ENCODE peak calls at places on chromosomes 7 and 10, in four cellular contexts. One of them, this sample, is unnamed.

GRCh38 chr7:6654113-6654841 is 17.2 kb downstream of the ZNF316 start:
- DNase-seq in heart right ventricle: no peak
- DNase-seq in fibroblast of lung: no peak
- DNase-seq in hepatocyte: no peak
- DNase-seq in this sample: no peak

GRCh38 chr10:112844681-112845080 is 105.4 kb upstream of the TCF7L2 start:
- DNase-seq in heart right ventricle: no peak
- DNase-seq in fibroblast of lung: no peak
- DNase-seq in hepatocyte: no peak
- DNase-seq in this sample: no peak

GRCh38 chr10:127872871-127873600 is 19.7 kb downstream of the CLRN3 start:
- DNase-seq in heart right ventricle: no peak
- DNase-seq in fibroblast of lung: no peak
- DNase-seq in hepatocyte: peak
- DNase-seq in this sample: no peak

GRCh38 chr7:125563557-125563956 is 633.9 kb upstream of the POT1 start:
- DNase-seq in heart right ventricle: no peak
- DNase-seq in fibroblast of lung: no peak
- DNase-seq in hepatocyte: no peak
- DNase-seq in this sample: no peak

GRCh38 chr10:132336064-132336746 is 4.2 kb downstream of the LRRC27 start:
- DNase-seq in heart right ventricle: no peak
- DNase-seq in fibroblast of lung: no peak
- DNase-seq in hepatocyte: no peak
- DNase-seq in this sample: no peak

GRCh38 chr10:48478980-48479811 is 125.7 kb downstream of the ARHGAP22 start:
- DNase-seq in heart right ventricle: no peak
- DNase-seq in fibroblast of lung: no peak
- DNase-seq in hepatocyte: no peak
- DNase-seq in this sample: no peak

GRCh38 chr10:46079831-46080585 is 33.9 kb upstream of the MSMB start:
- DNase-seq in heart right ventricle: no peak
- DNase-seq in fibroblast of lung: no peak
- DNase-seq in hepatocyte: no peak
- DNase-seq in this sample: no peak

GRCh38 chr10:124657806-124658205 is 86.4 kb downstream of the FAM53B start:
- DNase-seq in heart right ventricle: no peak
- DNase-seq in fibroblast of lung: peak
- DNase-seq in hepatocyte: no peak
- DNase-seq in this sample: no peak

GRCh38 chr7:137074386-137075030 is 206.1 kb downstream of the CHRM2 start:
- DNase-seq in heart right ventricle: no peak
- DNase-seq in fibroblast of lung: peak
- DNase-seq in hepatocyte: no peak
- DNase-seq in this sample: peak

GRCh38 chr10:29703276-29703675 is 68.5 kb upstream of the SVIL start:
- DNase-seq in heart right ventricle: no peak
- DNase-seq in fibroblast of lung: peak
- DNase-seq in hepatocyte: peak
- DNase-seq in this sample: no peak

GRCh38 chr10:70518695-70519094 is 40.1 kb downstream of the PALD1 start:
- DNase-seq in heart right ventricle: no peak
- DNase-seq in fibroblast of lung: peak
- DNase-seq in hepatocyte: no peak
- DNase-seq in this sample: no peak

GRCh38 chr7:107251963-107252362 is 83.2 kb downstream of the HBP1 start:
- DNase-seq in heart right ventricle: no peak
- DNase-seq in fibroblast of lung: no peak
- DNase-seq in hepatocyte: no peak
- DNase-seq in this sample: no peak

GRCh38 chr7:46139079-46139478 is 218.0 kb upstream of the IGFBP3 start:
- DNase-seq in heart right ventricle: no peak
- DNase-seq in fibroblast of lung: peak
- DNase-seq in hepatocyte: peak
- DNase-seq in this sample: peak

GRCh38 chr7:31500656-31501055 is 13.2 kb upstream of the ITPRID1 start:
- DNase-seq in heart right ventricle: no peak
- DNase-seq in fibroblast of lung: no peak
- DNase-seq in hepatocyte: no peak
- DNase-seq in this sample: no peak

GRCh38 chr7:50721160-50721559 is 61.5 kb downstream of the GRB10 start:
- DNase-seq in heart right ventricle: no peak
- DNase-seq in fibroblast of lung: peak
- DNase-seq in hepatocyte: no peak
- DNase-seq in this sample: no peak

GRCh38 chr7:129797224-129797789 is 155.5 kb downstream of the UBE2H start:
- DNase-seq in heart right ventricle: no peak
- DNase-seq in fibroblast of lung: no peak
- DNase-seq in hepatocyte: no peak
- DNase-seq in this sample: no peak

GRCh38 chr10:48456808-48457761 is 147.8 kb downstream of the ARHGAP22 start:
- DNase-seq in heart right ventricle: no peak
- DNase-seq in fibroblast of lung: no peak
- DNase-seq in hepatocyte: no peak
- DNase-seq in this sample: no peak

GRCh38 chr10:87740232-87740631 is 77.8 kb downstream of the ATAD1 start:
- DNase-seq in heart right ventricle: no peak
- DNase-seq in fibroblast of lung: peak
- DNase-seq in hepatocyte: no peak
- DNase-seq in this sample: no peak

GRCh38 chr7:41699532-41699931 is 3.4 kb downstream of the INHBA start:
- DNase-seq in heart right ventricle: no peak
- DNase-seq in fibroblast of lung: peak
- DNase-seq in hepatocyte: no peak
- DNase-seq in this sample: no peak

GRCh38 chr7:69208848-69209247 is 389.4 kb upstream of the AUTS2 start:
- DNase-seq in heart right ventricle: no peak
- DNase-seq in fibroblast of lung: no peak
- DNase-seq in hepatocyte: no peak
- DNase-seq in this sample: no peak

GRCh38 chr7:52163311-52163710 is 846.7 kb upstream of the COBL start:
- DNase-seq in heart right ventricle: no peak
- DNase-seq in fibroblast of lung: no peak
- DNase-seq in hepatocyte: no peak
- DNase-seq in this sample: no peak

DNA sequence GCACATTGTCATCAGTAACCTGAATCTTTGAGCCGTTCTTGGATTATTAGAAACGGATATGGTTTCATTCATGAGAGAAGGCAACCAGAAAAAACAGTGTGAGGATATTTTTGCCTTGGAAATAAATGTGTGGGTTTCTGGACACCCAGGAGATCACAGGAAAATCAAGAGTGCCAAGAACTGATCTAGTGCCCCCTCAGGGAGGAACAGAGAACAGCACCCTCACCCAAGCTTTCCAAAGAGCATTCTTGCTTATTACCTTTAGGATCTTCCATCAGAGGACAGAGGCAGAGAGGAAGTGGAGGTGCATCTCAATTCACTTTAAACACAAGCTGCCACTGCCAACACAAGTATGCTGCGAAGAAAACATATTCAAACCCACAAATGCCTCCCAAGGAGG is 851.5 kb upstream of the COBL start:
- DNase-seq in heart right ventricle: no peak
- DNase-seq in fibroblast of lung: no peak
- DNase-seq in hepatocyte: peak
- DNase-seq in this sample: no peak
- TF ChIP-seq CTCF in heart right ventricle: no peak
- TF ChIP-seq CTCF in fibroblast of lung: no peak
- TF ChIP-seq CTCF in hepatocyte: peak
- TF ChIP-seq CTCF in this sample: no peak

GRCh38 chr10:51204691-51205090 is 130.4 kb downstream of the PRKG1 start:
- DNase-seq in heart right ventricle: no peak
- DNase-seq in fibroblast of lung: no peak
- DNase-seq in hepatocyte: no peak
- DNase-seq in this sample: no peak

GRCh38 chr10:51201947-51202346 is 127.7 kb downstream of the PRKG1 start:
- DNase-seq in heart right ventricle: no peak
- DNase-seq in fibroblast of lung: no peak
- DNase-seq in hepatocyte: no peak
- DNase-seq in this sample: no peak

GRCh38 chr10:51204076-51204475 is 129.8 kb downstream of the PRKG1 start:
- DNase-seq in heart right ventricle: no peak
- DNase-seq in fibroblast of lung: no peak
- DNase-seq in hepatocyte: no peak
- DNase-seq in this sample: no peak

GRCh38 chr10:51206471-51206870 is 132.2 kb downstream of the PRKG1 start:
- DNase-seq in heart right ventricle: no peak
- DNase-seq in fibroblast of lung: no peak
- DNase-seq in hepatocyte: no peak
- DNase-seq in this sample: no peak

DNA sequence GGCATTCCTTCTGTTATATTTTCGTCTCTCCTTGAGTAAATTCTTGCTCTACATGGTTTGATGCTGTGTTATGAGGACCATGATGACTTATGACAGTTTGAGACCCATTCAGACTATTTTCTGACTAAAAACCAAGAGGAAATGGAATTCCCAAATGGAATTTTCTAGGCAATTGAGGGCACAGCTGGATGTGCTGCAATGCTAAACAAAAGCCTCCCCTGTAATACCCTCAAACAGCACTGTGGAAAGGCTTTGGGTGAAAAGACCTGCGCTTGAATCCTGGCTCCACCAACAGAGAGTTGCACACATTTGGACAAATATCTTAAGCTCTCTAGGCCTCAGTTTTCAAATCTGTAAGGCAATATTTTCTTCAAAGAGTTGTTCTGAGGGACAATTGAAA is 129.1 kb downstream of the PRKG1 start:
- DNase-seq in heart right ventricle: no peak
- DNase-seq in fibroblast of lung: no peak
- DNase-seq in hepatocyte: no peak
- DNase-seq in this sample: no peak
- H3K27ac ChIP-seq in heart right ventricle: no peak
- H3K27ac ChIP-seq in fibroblast of lung: no peak
- H3K27ac ChIP-seq in hepatocyte: no peak
- H3K27ac ChIP-seq in this sample: no peak

GRCh38 chr10:86210416-86210815 is 156.2 kb downstream of the GRID1 start:
- DNase-seq in heart right ventricle: no peak
- DNase-seq in fibroblast of lung: no peak
- DNase-seq in hepatocyte: no peak
- DNase-seq in this sample: no peak

GRCh38 chr10:86213148-86213547 is 153.4 kb downstream of the GRID1 start:
- DNase-seq in heart right ventricle: no peak
- DNase-seq in fibroblast of lung: peak
- DNase-seq in hepatocyte: no peak
- DNase-seq in this sample: no peak

GRCh38 chr10:86212391-86212700 is 154.2 kb downstream of the GRID1 start:
- DNase-seq in heart right ventricle: no peak
- DNase-seq in fibroblast of lung: no peak
- DNase-seq in hepatocyte: no peak
- DNase-seq in this sample: no peak

GRCh38 chr10:86209726-86210125 is 156.9 kb downstream of the GRID1 start:
- DNase-seq in heart right ventricle: no peak
- DNase-seq in fibroblast of lung: no peak
- DNase-seq in hepatocyte: no peak
- DNase-seq in this sample: no peak

GRCh38 chr10:86211691-86212390 is 154.8 kb downstream of the GRID1 start:
- DNase-seq in heart right ventricle: no peak
- DNase-seq in fibroblast of lung: no peak
- DNase-seq in hepatocyte: no peak
- DNase-seq in this sample: no peak
- TF ChIP-seq CTCF in heart right ventricle: no peak
- TF ChIP-seq CTCF in fibroblast of lung: no peak
- TF ChIP-seq CTCF in hepatocyte: no peak
- TF ChIP-seq CTCF in this sample: no peak

DNA sequence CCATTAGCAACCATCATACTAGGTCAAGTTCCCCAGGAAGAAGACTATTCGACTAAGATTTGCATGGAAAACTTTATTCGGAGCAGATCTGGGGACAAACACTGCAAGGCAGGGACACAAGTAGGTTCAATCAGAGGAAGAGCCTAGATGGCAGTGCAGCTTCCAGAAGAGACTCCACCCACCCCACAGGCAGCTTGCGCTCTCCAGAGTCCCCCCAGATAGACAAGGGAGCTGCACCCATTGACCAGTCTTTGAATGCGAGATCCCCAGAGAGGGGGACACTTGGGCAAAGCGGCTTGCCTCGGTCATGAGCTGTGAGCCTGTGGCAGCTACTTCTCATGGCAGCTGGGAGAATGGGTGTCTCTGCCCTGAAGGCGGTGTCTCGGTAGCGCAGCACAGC is 4.2 kb downstream of the GALNTL5 start:
- DNase-seq in heart right ventricle: no peak
- DNase-seq in fibroblast of lung: no peak
- DNase-seq in hepatocyte: no peak
- DNase-seq in this sample: no peak
- H3K27ac ChIP-seq in heart right ventricle: no peak
- H3K27ac ChIP-seq in fibroblast of lung: no peak
- H3K27ac ChIP-seq in hepatocyte: no peak
- H3K27ac ChIP-seq in this sample: no peak

GRCh38 chr7:155402941-155403340 is 55.0 kb upstream of the EN2 start:
- DNase-seq in heart right ventricle: no peak
- DNase-seq in fibroblast of lung: no peak
- DNase-seq in hepatocyte: no peak
- DNase-seq in this sample: no peak

GRCh38 chr7:155407799-155408198 is 50.1 kb upstream of the EN2 start:
- DNase-seq in heart right ventricle: no peak
- DNase-seq in fibroblast of lung: no peak
- DNase-seq in hepatocyte: no peak
- DNase-seq in this sample: no peak

GRCh38 chr7:155404976-155405375 is 53.0 kb upstream of the EN2 start:
- DNase-seq in heart right ventricle: no peak
- DNase-seq in fibroblast of lung: no peak
- DNase-seq in hepatocyte: no peak
- DNase-seq in this sample: no peak

GRCh38 chr7:155408657-155409586 is 49.0 kb upstream of the EN2 start:
- DNase-seq in heart right ventricle: no peak
- DNase-seq in fibroblast of lung: no peak
- DNase-seq in hepatocyte: no peak
- DNase-seq in this sample: no peak

GRCh38 chr7:155405399-155406318 is 52.3 kb upstream of the EN2 start:
- DNase-seq in heart right ventricle: no peak
- DNase-seq in fibroblast of lung: no peak
- DNase-seq in hepatocyte: no peak
- DNase-seq in this sample: no peak
- TF ChIP-seq CTCF in heart right ventricle: no peak
- TF ChIP-seq CTCF in fibroblast of lung: no peak
- TF ChIP-seq CTCF in hepatocyte: no peak
- TF ChIP-seq CTCF in this sample: no peak

DNA sequence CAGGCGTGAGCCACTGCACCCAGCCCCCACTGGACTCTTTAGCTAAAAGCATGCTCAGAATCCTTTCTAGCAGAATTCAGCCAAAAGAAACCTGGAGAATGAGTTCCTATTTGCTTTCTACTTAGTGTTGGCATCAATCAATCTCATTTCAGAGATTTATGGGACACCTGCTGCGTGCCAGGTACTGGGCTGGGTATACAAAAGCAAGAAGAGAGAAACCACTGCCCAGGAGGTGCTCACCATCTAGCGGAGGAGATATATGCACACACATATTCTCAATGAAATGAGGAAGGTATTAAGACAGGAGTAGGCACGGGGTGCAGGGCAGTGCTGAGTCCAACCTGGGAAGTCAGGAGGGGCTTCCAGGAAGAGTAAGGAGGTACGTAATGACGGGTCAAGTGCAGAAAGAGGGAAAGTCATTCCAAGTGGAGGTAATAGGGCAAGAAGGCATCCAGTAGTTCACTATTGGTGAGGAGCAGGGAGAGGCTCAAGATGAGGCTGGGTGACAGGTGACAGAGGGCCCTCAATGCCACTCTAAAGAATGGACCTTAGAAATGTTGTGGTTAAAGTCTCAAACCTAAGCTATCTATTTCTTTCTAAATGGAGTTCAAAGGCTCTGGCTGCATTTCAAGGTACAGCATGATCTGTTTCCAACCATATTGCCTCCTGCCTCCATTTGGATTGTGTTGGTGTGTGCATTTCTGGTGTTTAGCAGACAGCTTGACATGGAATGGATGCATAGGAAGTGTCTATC is 22.1 kb downstream of the ABLIM1 start:
- DNase-seq in heart right ventricle: no peak
- DNase-seq in fibroblast of lung: no peak
- DNase-seq in hepatocyte: no peak
- DNase-seq in this sample: no peak
- H3K27ac ChIP-seq in heart right ventricle: peak
- H3K27ac ChIP-seq in fibroblast of lung: no peak
- H3K27ac ChIP-seq in hepatocyte: no peak
- H3K27ac ChIP-seq in this sample: no peak

This sample was measured in AG04450.